ENCODE peak calls at places on chromosomes 3 and 15, in four cellular contexts. G, A, Y and C are unnamed samples.

GRCh38 chr3:19885468-19885867 is 48.5 kb downstream of the EFHB start:
- DNase-seq in A (no peak), G (no peak), Y (peak), C (no peak)

GRCh38 chr15:48876057-48876456 is 1.9 kb upstream of the EID1 start:
- DNase-seq in A (no peak), Y (no peak), G (no peak), C (no peak)

GRCh38 chr3:135990903-135991302 is 25.4 kb downstream of the PPP2R3A start:
- DNase-seq in A (no peak), Y (no peak), G (no peak), C (no peak)

GRCh38 chr15:40336129-40337122 is 4.3 kb downstream of the CCDC9B start:
- DNase-seq in G (peak), A (no peak), Y (no peak), C (no peak)

GRCh38 chr15:95680693-95681092 is 649.8 kb upstream of the NR2F2 start:
- DNase-seq in G (no peak), Y (no peak), A (no peak), C (no peak)

GRCh38 chr3:51717947-51718346 is 11.1 kb downstream of the GRM2 start:
- DNase-seq in A (no peak), Y (no peak), G (peak), C (no peak)

GRCh38 chr3:122974764-122975162 is 52.8 kb downstream of the SEMA5B start:
- DNase-seq in G (peak), Y (peak), A (no peak), C (peak)

GRCh38 chr3:106510206-106510605 is 641.4 kb upstream of the CBLB start:
- DNase-seq in G (no peak), Y (peak), A (no peak), C (no peak)

GRCh38 chr15:48120751-48121150 is at the start of gene SLC24A5:
- DNase-seq in A (no peak), G (no peak), Y (no peak), C (no peak)

GRCh38 chr3:76463501-76463900 is 576.4 kb upstream of the ROBO2 start:
- DNase-seq in G (no peak), Y (no peak), A (no peak), C (no peak)

GRCh38 chr3:175608351-175608750 is 749.2 kb downstream of the NAALADL2 start:
- DNase-seq in Y (no peak), A (no peak), G (no peak), C (no peak)

GRCh38 chr3:135752851-135753250 is 212.7 kb upstream of the PPP2R3A start:
- DNase-seq in G (peak), Y (no peak), A (no peak), C (no peak)

GRCh38 chr3:180680097-180680430 is 775 bp upstream of the CCDC39 start:
- DNase-seq in Y (peak), G (peak), A (peak), C (no peak)

GRCh38 chr3:156518726-156519125 is 36.2 kb downstream of the SSR3 start:
- DNase-seq in Y (peak), G (no peak), A (no peak), C (no peak)

GRCh38 chr3:16183601-16184270 is 9.3 kb downstream of the GALNT15 start:
- DNase-seq in A (no peak), G (peak), Y (peak), C (no peak)

GRCh38 chr3:122730240-122730639 is 49.6 kb downstream of the PARP14 start:
- DNase-seq in A (no peak), G (peak), Y (no peak), C (no peak)

GRCh38 chr3:47476644-47477199 is 981 bp upstream of the SCAP start:
- DNase-seq in A (no peak), Y (no peak), G (no peak), C (no peak)

GRCh38 chr3:46960081-46960701 is 16.4 kb downstream of the CCDC12 start:
- DNase-seq in Y (peak), G (no peak), A (no peak), C (no peak)

GRCh38 chr3:197490659-197491058 is 65.1 kb downstream of the BDH1 start:
- DNase-seq in A (no peak), G (no peak), Y (no peak), C (no peak)

GRCh38 chr3:197487911-197488391 is 67.8 kb downstream of the BDH1 start:
- DNase-seq in G (no peak), A (no peak), Y (peak), C (peak)

GRCh38 chr3:197491923-197492664 is 63.7 kb downstream of the BDH1 start:
- DNase-seq in A (no peak), G (no peak), Y (no peak), C (no peak)

GRCh38 chr3:197491478-197491877 is 64.3 kb downstream of the BDH1 start:
- DNase-seq in Y (no peak), G (no peak), A (no peak), C (no peak)

GRCh38 chr3:197490098-197490497 is 65.7 kb downstream of the BDH1 start:
- DNase-seq in Y (peak), G (peak), A (no peak), C (no peak)
- TF ChIP-seq CTCF in Y (no peak), G (no peak), A (no peak), C (no peak)

GRCh38 chr3:36741285-36741684 is 23.1 kb downstream of the DCLK3 start:
- DNase-seq in Y (no peak), G (peak), A (no peak), C (no peak)
- TF ChIP-seq CTCF in Y (peak), G (peak), A (no peak), C (no peak)

GRCh38 chr15:85010472-85011209 is 29.0 kb downstream of the PDE8A start:
- DNase-seq in Y (peak), G (no peak), A (no peak), C (no peak)
- TF ChIP-seq CTCF in Y (no peak), G (peak), A (no peak), C (no peak)

GRCh38 chr3:163039636-163040035 is 1543.0 kb downstream of the OTOL1 start:
- DNase-seq in G (no peak), A (no peak), Y (no peak), C (no peak)

GRCh38 chr3:163045945-163046344 is 1549.3 kb downstream of the OTOL1 start:
- DNase-seq in G (no peak), A (no peak), Y (no peak), C (no peak)

GRCh38 chr3:163043074-163043473 is 1546.5 kb downstream of the OTOL1 start:
- DNase-seq in A (no peak), G (no peak), Y (peak), C (no peak)
- TF ChIP-seq CTCF in A (no peak), G (peak), Y (peak), C (no peak)

DNA sequence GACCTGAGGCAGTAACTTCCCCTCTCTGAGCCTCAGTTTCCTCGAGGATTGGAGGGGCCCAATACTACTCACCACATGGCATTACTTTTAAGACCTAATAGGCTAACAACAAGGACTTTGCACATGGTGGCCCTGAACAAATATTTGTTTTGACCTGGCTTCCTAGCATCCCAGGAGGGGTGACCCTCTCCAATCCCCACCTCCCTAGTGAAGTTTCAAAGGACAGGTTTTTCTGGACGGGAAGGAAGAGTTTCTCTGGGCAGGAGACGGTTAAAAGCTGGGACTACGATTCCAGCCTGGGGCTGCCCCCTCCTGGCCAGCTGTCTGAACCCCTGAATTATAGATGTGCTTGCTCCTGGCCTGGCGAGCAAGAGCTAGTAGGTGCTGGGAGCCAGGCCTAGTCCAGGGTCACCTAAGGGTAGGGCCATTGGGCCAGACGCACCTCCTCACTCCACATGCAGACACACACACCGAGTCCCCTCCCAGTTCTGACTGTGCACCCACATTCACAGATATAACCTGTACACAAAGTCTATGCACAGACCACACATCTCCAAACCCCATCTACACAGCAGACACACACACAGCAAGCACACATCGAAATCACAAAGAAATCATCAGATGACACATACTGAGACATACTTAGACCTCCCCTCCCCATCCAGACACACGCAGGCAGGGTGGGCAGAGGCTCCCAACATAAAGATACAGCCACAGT is 2.7 kb upstream of the ISL2 start:
- DNase-seq in Y (peak), A (no peak), G (peak), C (no peak)
- TF ChIP-seq CTCF in Y (peak), A (no peak), G (peak), C (no peak)

GRCh38 chr3:138260636-138261035 is 69.0 kb downstream of the NME9 start:
- DNase-seq in A (no peak), Y (no peak), G (no peak), C (no peak)

GRCh38 chr3:138259126-138259525 is 70.5 kb downstream of the NME9 start:
- DNase-seq in A (no peak), G (no peak), Y (no peak), C (no peak)

GRCh38 chr3:138265745-138266144 is 63.9 kb downstream of the NME9 start:
- DNase-seq in G (no peak), Y (no peak), A (no peak), C (no peak)

GRCh38 chr3:138267083-138267482 is 62.6 kb downstream of the NME9 start:
- DNase-seq in A (no peak), Y (no peak), G (no peak), C (no peak)

GRCh38 chr3:138263104-138263503 is 66.5 kb downstream of the NME9 start:
- DNase-seq in Y (no peak), A (no peak), G (no peak), C (no peak)
- TF ChIP-seq CTCF in Y (no peak), A (no peak), G (peak), C (no peak)

GRCh38 chr15:61112231-61112630 is 116.9 kb downstream of the RORA start:
- DNase-seq in A (no peak), G (peak), Y (no peak), C (no peak)
- TF ChIP-seq CTCF in A (no peak), G (peak), Y (peak), C (no peak)

DNA sequence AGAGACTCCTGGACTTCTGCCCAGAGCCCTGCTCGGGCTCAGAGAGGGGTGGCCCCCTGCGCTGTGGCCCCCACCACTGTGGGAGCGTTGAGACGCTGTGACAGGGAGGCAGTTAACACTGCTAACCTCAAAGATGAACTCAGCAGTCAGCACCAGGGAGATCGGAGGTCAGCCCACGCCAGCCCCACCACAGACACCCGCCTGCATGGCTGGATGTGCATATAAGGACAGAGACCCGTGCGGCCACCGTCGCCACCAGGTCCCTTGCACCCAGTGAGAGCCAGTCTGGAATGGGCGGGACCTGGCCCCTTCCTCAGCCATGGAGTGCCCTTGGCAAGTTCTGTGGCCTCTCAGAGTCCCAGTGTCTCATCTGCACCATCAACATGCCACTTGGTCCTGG is 48.5 kb upstream of the FURIN start:
- DNase-seq in G (no peak), A (no peak), Y (no peak), C (no peak)
- TF ChIP-seq CTCF in G (no peak), A (no peak), Y (no peak), C (no peak)